ENCODE peak calls at places on chromosomes 12 and 14, in six cellular contexts. One of them, this sample, is unnamed.

GRCh38 chr12:90999518-90999917 is 5.3 kb downstream of the EPYC start:
- DNase-seq in tibial artery: no peak
- DNase-seq in AG09309: no peak
- DNase-seq in CD4-positive, alpha-beta memory T cell: no peak
- DNase-seq in adipocyte: peak
- DNase-seq in naive thymus-derived CD4-positive, alpha-beta T cell: no peak
- DNase-seq in this sample: no peak

GRCh38 chr14:31510222-31510621 is 22.4 kb upstream of the GPR33 start:
- DNase-seq in tibial artery: no peak
- DNase-seq in AG09309: peak
- DNase-seq in CD4-positive, alpha-beta memory T cell: peak
- DNase-seq in adipocyte: peak
- DNase-seq in naive thymus-derived CD4-positive, alpha-beta T cell: peak
- DNase-seq in this sample: peak

GRCh38 chr14:66572836-66573235 is 64.9 kb downstream of the GPHN start:
- DNase-seq in tibial artery: no peak
- DNase-seq in AG09309: no peak
- DNase-seq in CD4-positive, alpha-beta memory T cell: no peak
- DNase-seq in adipocyte: no peak
- DNase-seq in naive thymus-derived CD4-positive, alpha-beta T cell: no peak
- DNase-seq in this sample: no peak

GRCh38 chr14:54147285-54147684 is 190.7 kb upstream of the BMP4 start:
- DNase-seq in tibial artery: no peak
- DNase-seq in AG09309: no peak
- DNase-seq in CD4-positive, alpha-beta memory T cell: no peak
- DNase-seq in adipocyte: peak
- DNase-seq in naive thymus-derived CD4-positive, alpha-beta T cell: no peak
- DNase-seq in this sample: no peak

GRCh38 chr12:78241472-78241871 is 410.8 kb downstream of the NAV3 start:
- DNase-seq in tibial artery: no peak
- DNase-seq in AG09309: no peak
- DNase-seq in CD4-positive, alpha-beta memory T cell: no peak
- DNase-seq in adipocyte: no peak
- DNase-seq in naive thymus-derived CD4-positive, alpha-beta T cell: no peak
- DNase-seq in this sample: no peak

GRCh38 chr12:52125499-52125900 is 46.0 kb downstream of the SMIM41 start:
- DNase-seq in tibial artery: peak
- DNase-seq in AG09309: no peak
- DNase-seq in CD4-positive, alpha-beta memory T cell: no peak
- DNase-seq in adipocyte: no peak
- DNase-seq in naive thymus-derived CD4-positive, alpha-beta T cell: no peak
- DNase-seq in this sample: no peak

GRCh38 chr14:77208266-77208978 is 26.8 kb downstream of the TMEM63C start:
- DNase-seq in tibial artery: peak
- DNase-seq in AG09309: no peak
- DNase-seq in CD4-positive, alpha-beta memory T cell: peak
- DNase-seq in adipocyte: peak
- DNase-seq in naive thymus-derived CD4-positive, alpha-beta T cell: peak
- DNase-seq in this sample: peak

GRCh38 chr12:129101404-129101803 is 248.1 kb downstream of the GLT1D1 start:
- DNase-seq in tibial artery: no peak
- DNase-seq in AG09309: no peak
- DNase-seq in CD4-positive, alpha-beta memory T cell: no peak
- DNase-seq in adipocyte: no peak
- DNase-seq in naive thymus-derived CD4-positive, alpha-beta T cell: no peak
- DNase-seq in this sample: no peak

GRCh38 chr12:49969027-49969426 is 3.7 kb upstream of the AQP6 start:
- DNase-seq in tibial artery: peak
- DNase-seq in AG09309: no peak
- DNase-seq in CD4-positive, alpha-beta memory T cell: no peak
- DNase-seq in adipocyte: no peak
- DNase-seq in naive thymus-derived CD4-positive, alpha-beta T cell: no peak
- DNase-seq in this sample: no peak

GRCh38 chr12:19575307-19576243 is 136.3 kb downstream of the AEBP2 start:
- DNase-seq in tibial artery: no peak
- DNase-seq in AG09309: no peak
- DNase-seq in CD4-positive, alpha-beta memory T cell: no peak
- DNase-seq in adipocyte: peak
- DNase-seq in naive thymus-derived CD4-positive, alpha-beta T cell: no peak
- DNase-seq in this sample: no peak

GRCh38 chr12:56635539-56636117 is 5.5 kb upstream of the BAZ2A start:
- DNase-seq in tibial artery: peak
- DNase-seq in AG09309: no peak
- DNase-seq in CD4-positive, alpha-beta memory T cell: no peak
- DNase-seq in adipocyte: no peak
- DNase-seq in naive thymus-derived CD4-positive, alpha-beta T cell: no peak
- DNase-seq in this sample: no peak

GRCh38 chr14:95998656-95999055 is 40.5 kb upstream of the C14orf132 start:
- DNase-seq in tibial artery: no peak
- DNase-seq in AG09309: peak
- DNase-seq in CD4-positive, alpha-beta memory T cell: no peak
- DNase-seq in adipocyte: peak
- DNase-seq in naive thymus-derived CD4-positive, alpha-beta T cell: peak
- DNase-seq in this sample: no peak

GRCh38 chr14:37466003-37466622 is 128.9 kb downstream of the FOXA1 start:
- DNase-seq in tibial artery: no peak
- DNase-seq in AG09309: no peak
- DNase-seq in CD4-positive, alpha-beta memory T cell: no peak
- DNase-seq in adipocyte: no peak
- DNase-seq in naive thymus-derived CD4-positive, alpha-beta T cell: no peak
- DNase-seq in this sample: no peak

GRCh38 chr14:51488569-51489220 is 163.0 kb upstream of the FRMD6 start:
- DNase-seq in tibial artery: no peak
- DNase-seq in AG09309: no peak
- DNase-seq in CD4-positive, alpha-beta memory T cell: no peak
- DNase-seq in adipocyte: no peak
- DNase-seq in naive thymus-derived CD4-positive, alpha-beta T cell: no peak
- DNase-seq in this sample: no peak

GRCh38 chr12:107058190-107058589 is 35.2 kb downstream of the CRY1 start:
- DNase-seq in tibial artery: no peak
- DNase-seq in AG09309: no peak
- DNase-seq in CD4-positive, alpha-beta memory T cell: no peak
- DNase-seq in adipocyte: no peak
- DNase-seq in naive thymus-derived CD4-positive, alpha-beta T cell: no peak
- DNase-seq in this sample: no peak

GRCh38 chr14:59897757-59898383 is 22.1 kb upstream of the LRRC9 start:
- DNase-seq in tibial artery: no peak
- DNase-seq in AG09309: no peak
- DNase-seq in CD4-positive, alpha-beta memory T cell: no peak
- DNase-seq in adipocyte: no peak
- DNase-seq in naive thymus-derived CD4-positive, alpha-beta T cell: no peak
- DNase-seq in this sample: no peak

GRCh38 chr12:6443361-6443983 is 1.3 kb upstream of the CD27 start:
- DNase-seq in tibial artery: peak
- DNase-seq in AG09309: no peak
- DNase-seq in CD4-positive, alpha-beta memory T cell: no peak
- DNase-seq in adipocyte: no peak
- DNase-seq in naive thymus-derived CD4-positive, alpha-beta T cell: no peak
- DNase-seq in this sample: peak

GRCh38 chr12:65022960-65023359 is 98.1 kb downstream of the WIF1 start:
- DNase-seq in tibial artery: no peak
- DNase-seq in AG09309: no peak
- DNase-seq in CD4-positive, alpha-beta memory T cell: no peak
- DNase-seq in adipocyte: no peak
- DNase-seq in naive thymus-derived CD4-positive, alpha-beta T cell: no peak
- DNase-seq in this sample: no peak

GRCh38 chr14:91727121-91727520 is 4.8 kb downstream of the CATSPERB start:
- DNase-seq in tibial artery: no peak
- DNase-seq in AG09309: no peak
- DNase-seq in CD4-positive, alpha-beta memory T cell: no peak
- DNase-seq in adipocyte: no peak
- DNase-seq in naive thymus-derived CD4-positive, alpha-beta T cell: no peak
- DNase-seq in this sample: no peak

GRCh38 chr12:18148961-18149360 is 59.0 kb upstream of the RERGL start:
- DNase-seq in tibial artery: no peak
- DNase-seq in AG09309: no peak
- DNase-seq in CD4-positive, alpha-beta memory T cell: no peak
- DNase-seq in adipocyte: no peak
- DNase-seq in naive thymus-derived CD4-positive, alpha-beta T cell: no peak
- DNase-seq in this sample: no peak

GRCh38 chr12:67391034-67391433 is 121.9 kb downstream of the CAND1 start:
- DNase-seq in tibial artery: no peak
- DNase-seq in AG09309: no peak
- DNase-seq in CD4-positive, alpha-beta memory T cell: no peak
- DNase-seq in adipocyte: no peak
- DNase-seq in naive thymus-derived CD4-positive, alpha-beta T cell: no peak
- DNase-seq in this sample: no peak

GRCh38 chr12:124919646-124920352 is 5.3 kb upstream of the UBC start:
- DNase-seq in tibial artery: no peak
- DNase-seq in AG09309: no peak
- DNase-seq in CD4-positive, alpha-beta memory T cell: peak
- DNase-seq in adipocyte: no peak
- DNase-seq in naive thymus-derived CD4-positive, alpha-beta T cell: no peak
- DNase-seq in this sample: no peak
- H3K4me3 ChIP-seq in tibial artery: no peak
- H3K4me3 ChIP-seq in AG09309: no peak
- H3K4me3 ChIP-seq in CD4-positive, alpha-beta memory T cell: peak
- H3K4me3 ChIP-seq in adipocyte: peak
- H3K4me3 ChIP-seq in naive thymus-derived CD4-positive, alpha-beta T cell: peak
- H3K4me3 ChIP-seq in this sample: no peak

GRCh38 chr12:21336656-21337055 is 1.9 kb upstream of the SLCO1A2 start:
- DNase-seq in tibial artery: no peak
- DNase-seq in AG09309: no peak
- DNase-seq in CD4-positive, alpha-beta memory T cell: no peak
- DNase-seq in adipocyte: no peak
- DNase-seq in naive thymus-derived CD4-positive, alpha-beta T cell: no peak
- DNase-seq in this sample: no peak

GRCh38 chr12:21334771-21335325 is at the start of gene SLCO1A2:
- DNase-seq in tibial artery: no peak
- DNase-seq in AG09309: no peak
- DNase-seq in CD4-positive, alpha-beta memory T cell: no peak
- DNase-seq in adipocyte: peak
- DNase-seq in naive thymus-derived CD4-positive, alpha-beta T cell: no peak
- DNase-seq in this sample: no peak

GRCh38 chr12:21340406-21340805 is 5.7 kb upstream of the SLCO1A2 start:
- DNase-seq in tibial artery: no peak
- DNase-seq in AG09309: no peak
- DNase-seq in CD4-positive, alpha-beta memory T cell: no peak
- DNase-seq in adipocyte: no peak
- DNase-seq in naive thymus-derived CD4-positive, alpha-beta T cell: no peak
- DNase-seq in this sample: no peak

GRCh38 chr12:21337959-21338704 is 3.4 kb upstream of the SLCO1A2 start:
- DNase-seq in tibial artery: no peak
- DNase-seq in AG09309: no peak
- DNase-seq in CD4-positive, alpha-beta memory T cell: no peak
- DNase-seq in adipocyte: no peak
- DNase-seq in naive thymus-derived CD4-positive, alpha-beta T cell: no peak
- DNase-seq in this sample: no peak

DNA sequence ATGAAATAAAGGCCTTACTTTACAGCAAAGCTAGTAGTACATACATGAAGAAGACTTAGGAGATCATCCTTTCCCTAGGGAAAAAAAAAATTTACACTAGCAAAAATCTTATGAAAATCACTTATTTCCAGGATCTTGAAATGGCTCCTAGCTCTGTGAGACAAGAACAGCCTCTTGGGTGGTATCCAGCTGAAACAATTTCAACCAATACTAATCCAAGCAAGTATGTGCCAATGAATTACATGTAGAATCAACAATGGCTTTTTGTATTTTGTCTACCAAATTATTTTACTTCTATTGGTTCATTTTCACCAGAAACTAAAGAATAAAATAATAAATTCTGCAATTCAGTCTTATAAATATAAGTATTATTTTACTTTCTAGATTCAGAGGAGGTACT is 2.7 kb upstream of the SLCO1A2 start:
- DNase-seq in tibial artery: no peak
- DNase-seq in AG09309: no peak
- DNase-seq in CD4-positive, alpha-beta memory T cell: no peak
- DNase-seq in adipocyte: no peak
- DNase-seq in naive thymus-derived CD4-positive, alpha-beta T cell: no peak
- DNase-seq in this sample: no peak
- H3K4me3 ChIP-seq in tibial artery: no peak
- H3K4me3 ChIP-seq in AG09309: no peak
- H3K4me3 ChIP-seq in CD4-positive, alpha-beta memory T cell: no peak
- H3K4me3 ChIP-seq in adipocyte: no peak
- H3K4me3 ChIP-seq in naive thymus-derived CD4-positive, alpha-beta T cell: no peak
- H3K4me3 ChIP-seq in this sample: no peak

GRCh38 chr12:114443607-114444421 is 37.9 kb upstream of the TBX5 start:
- DNase-seq in tibial artery: no peak
- DNase-seq in AG09309: no peak
- DNase-seq in CD4-positive, alpha-beta memory T cell: no peak
- DNase-seq in adipocyte: no peak
- DNase-seq in naive thymus-derived CD4-positive, alpha-beta T cell: no peak
- DNase-seq in this sample: no peak
- H3K4me3 ChIP-seq in tibial artery: no peak
- H3K4me3 ChIP-seq in AG09309: no peak
- H3K4me3 ChIP-seq in CD4-positive, alpha-beta memory T cell: no peak
- H3K4me3 ChIP-seq in adipocyte: no peak
- H3K4me3 ChIP-seq in naive thymus-derived CD4-positive, alpha-beta T cell: no peak
- H3K4me3 ChIP-seq in this sample: no peak

GRCh38 chr12:109596418-109597244 is 23.0 kb downstream of the MVK start:
- DNase-seq in tibial artery: no peak
- DNase-seq in AG09309: no peak
- DNase-seq in CD4-positive, alpha-beta memory T cell: no peak
- DNase-seq in adipocyte: no peak
- DNase-seq in naive thymus-derived CD4-positive, alpha-beta T cell: no peak
- DNase-seq in this sample: no peak

GRCh38 chr12:109599087-109599486 is 25.5 kb downstream of the MVK start:
- DNase-seq in tibial artery: no peak
- DNase-seq in AG09309: no peak
- DNase-seq in CD4-positive, alpha-beta memory T cell: no peak
- DNase-seq in adipocyte: no peak
- DNase-seq in naive thymus-derived CD4-positive, alpha-beta T cell: no peak
- DNase-seq in this sample: no peak

GRCh38 chr12:109598428-109598854 is 24.8 kb downstream of the MVK start:
- DNase-seq in tibial artery: no peak
- DNase-seq in AG09309: no peak
- DNase-seq in CD4-positive, alpha-beta memory T cell: no peak
- DNase-seq in adipocyte: no peak
- DNase-seq in naive thymus-derived CD4-positive, alpha-beta T cell: no peak
- DNase-seq in this sample: no peak

GRCh38 chr12:109597414-109597794 is 23.8 kb downstream of the MVK start:
- DNase-seq in tibial artery: no peak
- DNase-seq in AG09309: no peak
- DNase-seq in CD4-positive, alpha-beta memory T cell: no peak
- DNase-seq in adipocyte: no peak
- DNase-seq in naive thymus-derived CD4-positive, alpha-beta T cell: no peak
- DNase-seq in this sample: no peak

DNA sequence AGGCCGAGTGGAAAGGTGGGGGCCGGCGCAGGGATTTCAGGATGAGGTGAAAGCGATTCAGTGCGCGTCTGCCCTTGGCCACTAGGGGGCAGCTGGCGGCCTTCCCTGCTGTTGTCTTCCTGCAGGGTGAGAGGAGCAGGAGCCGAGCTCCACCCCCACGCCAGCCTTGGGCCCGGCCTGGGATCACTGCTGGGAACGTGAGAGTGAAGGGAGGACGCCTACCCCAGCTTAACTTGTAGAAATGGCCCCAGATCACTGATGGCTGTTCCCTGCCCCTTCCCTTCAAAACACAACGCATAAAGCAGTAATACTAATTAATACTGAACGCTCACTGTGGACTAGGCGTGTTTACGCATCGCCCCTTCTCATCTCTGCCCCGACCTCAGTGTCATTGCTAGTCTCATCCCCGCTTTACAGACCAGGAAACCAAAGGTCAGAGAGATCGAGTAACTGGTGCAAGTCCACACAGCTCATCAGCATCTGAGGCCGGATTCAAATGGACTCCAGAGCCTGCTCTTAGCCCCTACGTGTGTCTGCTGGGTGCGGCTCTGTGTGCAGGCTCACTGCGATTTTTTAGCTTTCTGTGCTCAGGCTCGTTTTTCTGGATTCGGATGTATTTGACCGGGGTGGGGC is 24.3 kb downstream of the MVK start:
- DNase-seq in tibial artery: peak
- DNase-seq in AG09309: peak
- DNase-seq in CD4-positive, alpha-beta memory T cell: peak
- DNase-seq in adipocyte: peak
- DNase-seq in naive thymus-derived CD4-positive, alpha-beta T cell: peak
- DNase-seq in this sample: peak
- H3K4me3 ChIP-seq in tibial artery: no peak
- H3K4me3 ChIP-seq in AG09309: no peak
- H3K4me3 ChIP-seq in CD4-positive, alpha-beta memory T cell: no peak
- H3K4me3 ChIP-seq in adipocyte: no peak
- H3K4me3 ChIP-seq in naive thymus-derived CD4-positive, alpha-beta T cell: no peak
- H3K4me3 ChIP-seq in this sample: no peak